ENCODE peak calls at places on chromosome X, in four cellular contexts. B is hippocampal formation; W is activated naive CD4-positive, alpha-beta T cell treated with Interleukin-2 at 50 U/mL for 16 hours; Z is left ventricle myocardium inferior. U is an unnamed sample.

GRCh38 chrX:137929951-137930350 is 364.0 kb downstream of the ZIC3 start:
- DNase-seq in B (no peak), W (no peak), Z (no peak), U (no peak)

GRCh38 chrX:129461801-129462456 is 61.4 kb downstream of the SMARCA1 start:
- DNase-seq in B (no peak), W (no peak), Z (no peak), U (no peak)

GRCh38 chrX:129797251-129797906 is 17.6 kb downstream of the SASH3 start:
- DNase-seq in B (no peak), W (no peak), Z (no peak), U (peak)

GRCh38 chrX:21384178-21384577 is 10.0 kb downstream of the CNKSR2 start:
- DNase-seq in B (no peak), W (no peak), Z (no peak), U (no peak)

GRCh38 chrX:77298296-77298695 is 148.9 kb upstream of the FGF16 start:
- DNase-seq in B (no peak), W (no peak), Z (no peak), U (no peak)

GRCh38 chrX:49915352-49916222 is 6.8 kb upstream of the CLCN5 start:
- DNase-seq in B (no peak), W (peak), Z (no peak), U (peak)

GRCh38 chrX:155434906-155435743 is 23.3 kb downstream of the F8A3 start:
- DNase-seq in B (no peak), W (no peak), Z (peak), U (no peak)

GRCh38 chrX:135295944-135296305 is 13.4 kb upstream of the ETDC start:
- DNase-seq in B (no peak), W (no peak), Z (no peak), U (no peak)

GRCh38 chrX:132986556-132986955 is 28.1 kb upstream of the HS6ST2 start:
- DNase-seq in B (no peak), W (no peak), Z (no peak), U (no peak)

GRCh38 chrX:100680756-100681155 is 36.8 kb downstream of the SRPX2 start:
- DNase-seq in B (no peak), W (no peak), Z (no peak), U (no peak)

U was measured in DND-41.